ENCODE peak calls at places on chromosomes 3 and 15, in nine cellular contexts. One of them, this sample, is unnamed.

GRCh38 chr3:31968927-31969418 is 12.1 kb downstream of the OSBPL10 start:
- DNase-seq in activated naive CD4-positive, alpha-beta T cell: no peak
- DNase-seq in endothelial cell: no peak
- DNase-seq in A549: peak
- DNase-seq in AG09319: peak
- DNase-seq in HFF-Myc: peak
- DNase-seq in GM13977: no peak
- DNase-seq in AG20443: peak
- DNase-seq in Ammon's horn: no peak
- DNase-seq in this sample: no peak

GRCh38 chr3:56940989-56941388 is 119.5 kb upstream of the SPATA12 start:
- DNase-seq in endothelial cell: no peak
- DNase-seq in HFF-Myc: no peak
- DNase-seq in activated naive CD4-positive, alpha-beta T cell: no peak
- DNase-seq in GM13977: no peak
- DNase-seq in AG20443: no peak
- DNase-seq in A549: no peak
- DNase-seq in AG09319: no peak
- DNase-seq in Ammon's horn: no peak
- DNase-seq in this sample: no peak

GRCh38 chr3:194130807-194131589 is 5.0 kb upstream of the HES1 start:
- DNase-seq in Ammon's horn: peak
- DNase-seq in activated naive CD4-positive, alpha-beta T cell: no peak
- DNase-seq in AG20443: no peak
- DNase-seq in A549: no peak
- DNase-seq in endothelial cell: no peak
- DNase-seq in HFF-Myc: no peak
- DNase-seq in GM13977: peak
- DNase-seq in AG09319: no peak
- DNase-seq in this sample: no peak

GRCh38 chr15:75809986-75810750 is 33.1 kb upstream of the UBE2Q2 start:
- DNase-seq in AG20443: peak
- DNase-seq in AG09319: no peak
- DNase-seq in A549: peak
- DNase-seq in endothelial cell: no peak
- DNase-seq in GM13977: peak
- DNase-seq in activated naive CD4-positive, alpha-beta T cell: no peak
- DNase-seq in Ammon's horn: no peak
- DNase-seq in HFF-Myc: no peak
- DNase-seq in this sample: no peak

GRCh38 chr15:71781179-71781964 is 29.0 kb upstream of the NR2E3 start:
- DNase-seq in activated naive CD4-positive, alpha-beta T cell: no peak
- DNase-seq in A549: no peak
- DNase-seq in Ammon's horn: no peak
- DNase-seq in AG09319: no peak
- DNase-seq in HFF-Myc: no peak
- DNase-seq in GM13977: peak
- DNase-seq in endothelial cell: no peak
- DNase-seq in AG20443: peak
- DNase-seq in this sample: no peak

GRCh38 chr15:31387483-31388118 is 61.0 kb downstream of the KLF13 start:
- DNase-seq in AG09319: no peak
- DNase-seq in GM13977: no peak
- DNase-seq in AG20443: peak
- DNase-seq in HFF-Myc: peak
- DNase-seq in activated naive CD4-positive, alpha-beta T cell: no peak
- DNase-seq in A549: no peak
- DNase-seq in endothelial cell: no peak
- DNase-seq in Ammon's horn: peak
- DNase-seq in this sample: peak

GRCh38 chr3:36298188-36298587 is 82.1 kb upstream of the STAC start:
- DNase-seq in Ammon's horn: no peak
- DNase-seq in AG20443: no peak
- DNase-seq in AG09319: no peak
- DNase-seq in endothelial cell: no peak
- DNase-seq in A549: no peak
- DNase-seq in GM13977: no peak
- DNase-seq in HFF-Myc: no peak
- DNase-seq in activated naive CD4-positive, alpha-beta T cell: no peak
- DNase-seq in this sample: no peak

GRCh38 chr3:30440880-30441279 is 165.5 kb upstream of the TGFBR2 start:
- DNase-seq in activated naive CD4-positive, alpha-beta T cell: no peak
- DNase-seq in HFF-Myc: no peak
- DNase-seq in A549: no peak
- DNase-seq in GM13977: no peak
- DNase-seq in Ammon's horn: no peak
- DNase-seq in AG20443: no peak
- DNase-seq in endothelial cell: no peak
- DNase-seq in AG09319: no peak
- DNase-seq in this sample: no peak

GRCh38 chr3:87435926-87436630 is 159.7 kb upstream of the POU1F1 start:
- DNase-seq in HFF-Myc: no peak
- DNase-seq in Ammon's horn: peak
- DNase-seq in A549: no peak
- DNase-seq in AG20443: no peak
- DNase-seq in endothelial cell: no peak
- DNase-seq in activated naive CD4-positive, alpha-beta T cell: no peak
- DNase-seq in GM13977: no peak
- DNase-seq in AG09319: no peak
- DNase-seq in this sample: no peak

GRCh38 chr3:111373861-111374260 is 168.1 kb upstream of the CD96 start:
- DNase-seq in A549: no peak
- DNase-seq in AG09319: no peak
- DNase-seq in endothelial cell: no peak
- DNase-seq in activated naive CD4-positive, alpha-beta T cell: no peak
- DNase-seq in Ammon's horn: no peak
- DNase-seq in HFF-Myc: no peak
- DNase-seq in AG20443: no peak
- DNase-seq in GM13977: no peak
- DNase-seq in this sample: no peak

GRCh38 chr15:92415639-92416297 is 22.1 kb downstream of the ST8SIA2 start:
- DNase-seq in AG09319: no peak
- DNase-seq in HFF-Myc: no peak
- DNase-seq in A549: no peak
- DNase-seq in endothelial cell: no peak
- DNase-seq in AG20443: no peak
- DNase-seq in activated naive CD4-positive, alpha-beta T cell: no peak
- DNase-seq in GM13977: no peak
- DNase-seq in Ammon's horn: no peak
- DNase-seq in this sample: no peak

GRCh38 chr3:128875556-128876120 is 3.8 kb upstream of the ACAD9 start:
- DNase-seq in AG20443: peak
- DNase-seq in Ammon's horn: peak
- DNase-seq in GM13977: peak
- DNase-seq in HFF-Myc: no peak
- DNase-seq in activated naive CD4-positive, alpha-beta T cell: no peak
- DNase-seq in A549: peak
- DNase-seq in AG09319: no peak
- DNase-seq in endothelial cell: peak
- DNase-seq in this sample: no peak

GRCh38 chr3:177330771-177331170 is 133.5 kb upstream of the TBL1XR1 start:
- DNase-seq in Ammon's horn: no peak
- DNase-seq in GM13977: no peak
- DNase-seq in A549: no peak
- DNase-seq in AG20443: peak
- DNase-seq in activated naive CD4-positive, alpha-beta T cell: no peak
- DNase-seq in AG09319: peak
- DNase-seq in endothelial cell: no peak
- DNase-seq in HFF-Myc: no peak
- DNase-seq in this sample: no peak

GRCh38 chr3:156576887-156577427 is 22.0 kb upstream of the SSR3 start:
- DNase-seq in AG09319: no peak
- DNase-seq in A549: no peak
- DNase-seq in Ammon's horn: no peak
- DNase-seq in activated naive CD4-positive, alpha-beta T cell: no peak
- DNase-seq in HFF-Myc: no peak
- DNase-seq in endothelial cell: no peak
- DNase-seq in AG20443: no peak
- DNase-seq in GM13977: no peak
- DNase-seq in this sample: no peak

GRCh38 chr3:52244061-52244628 is 1.4 kb upstream of the PPM1M start:
- DNase-seq in GM13977: peak
- DNase-seq in activated naive CD4-positive, alpha-beta T cell: no peak
- DNase-seq in A549: no peak
- DNase-seq in AG09319: no peak
- DNase-seq in AG20443: no peak
- DNase-seq in endothelial cell: no peak
- DNase-seq in HFF-Myc: no peak
- DNase-seq in Ammon's horn: peak
- DNase-seq in this sample: no peak

GRCh38 chr3:58341376-58341775 is 8.7 kb downstream of the PXK start:
- DNase-seq in GM13977: no peak
- DNase-seq in endothelial cell: no peak
- DNase-seq in AG09319: no peak
- DNase-seq in A549: no peak
- DNase-seq in activated naive CD4-positive, alpha-beta T cell: no peak
- DNase-seq in HFF-Myc: no peak
- DNase-seq in AG20443: no peak
- DNase-seq in Ammon's horn: no peak
- DNase-seq in this sample: no peak

GRCh38 chr3:172648736-172649135 is 62.1 kb downstream of the NCEH1 start:
- DNase-seq in A549: no peak
- DNase-seq in HFF-Myc: no peak
- DNase-seq in AG09319: no peak
- DNase-seq in endothelial cell: no peak
- DNase-seq in GM13977: no peak
- DNase-seq in AG20443: peak
- DNase-seq in activated naive CD4-positive, alpha-beta T cell: no peak
- DNase-seq in Ammon's horn: no peak
- DNase-seq in this sample: no peak

GRCh38 chr3:79872483-79872882 is 104.7 kb upstream of the ROBO1 start:
- DNase-seq in GM13977: no peak
- DNase-seq in HFF-Myc: no peak
- DNase-seq in A549: no peak
- DNase-seq in AG20443: no peak
- DNase-seq in endothelial cell: no peak
- DNase-seq in AG09319: peak
- DNase-seq in activated naive CD4-positive, alpha-beta T cell: no peak
- DNase-seq in Ammon's horn: no peak
- DNase-seq in this sample: no peak

This sample was measured in NK-92 treated with Interleukin-12 subunit alpha and Interleukin-12 subunit beta, amount 100 ng/mL, for 24 hours.